ENCODE peak calls at places on chromosomes 11 and 22, in four cellular contexts. One of them, this sample, is unnamed.

GRCh38 chr11:46455816-46456215 is 64.2 kb upstream of the CHRM4 start:
- DNase-seq in PC-3: no peak
- DNase-seq in caudate nucleus: no peak
- DNase-seq in GM04503: no peak
- DNase-seq in this sample: no peak

GRCh38 chr22:38239101-38239761 is 33.6 kb downstream of the TMEM184B start:
- DNase-seq in PC-3: peak
- DNase-seq in GM04503: peak
- DNase-seq in caudate nucleus: peak
- DNase-seq in this sample: peak

GRCh38 chr22:30947821-30948454 is 20.6 kb downstream of the MORC2 start:
- DNase-seq in GM04503: peak
- DNase-seq in PC-3: peak
- DNase-seq in caudate nucleus: no peak
- DNase-seq in this sample: no peak

GRCh38 chr11:116742104-116742503 is 30.7 kb downstream of the BUD13 start:
- DNase-seq in PC-3: no peak
- DNase-seq in caudate nucleus: no peak
- DNase-seq in GM04503: no peak
- DNase-seq in this sample: no peak

GRCh38 chr11:68043349-68044144 is 4.7 kb downstream of the TCIRG1 start:
- DNase-seq in GM04503: no peak
- DNase-seq in caudate nucleus: no peak
- DNase-seq in PC-3: no peak
- DNase-seq in this sample: no peak

GRCh38 chr11:67457453-67457852 is 2.3 kb downstream of the CABP4 start:
- DNase-seq in GM04503: no peak
- DNase-seq in caudate nucleus: no peak
- DNase-seq in PC-3: no peak
- DNase-seq in this sample: no peak

GRCh38 chr11:19345519-19345847 is 104.7 kb upstream of the E2F8 start:
- DNase-seq in PC-3: no peak
- DNase-seq in GM04503: no peak
- DNase-seq in caudate nucleus: peak
- DNase-seq in this sample: no peak

GRCh38 chr22:44723801-44724200 is 21.8 kb downstream of the PRR5 start:
- DNase-seq in PC-3: peak
- DNase-seq in GM04503: no peak
- DNase-seq in caudate nucleus: no peak
- DNase-seq in this sample: no peak

GRCh38 chr11:73072935-73073481 is 69.1 kb downstream of the FCHSD2 start:
- DNase-seq in caudate nucleus: no peak
- DNase-seq in GM04503: no peak
- DNase-seq in PC-3: peak
- DNase-seq in this sample: no peak

GRCh38 chr11:19664896-19665548 is 47.6 kb upstream of the NAV2 start:
- DNase-seq in PC-3: peak
- DNase-seq in caudate nucleus: peak
- DNase-seq in GM04503: no peak
- DNase-seq in this sample: peak

GRCh38 chr11:114595571-114595970 is at the start of gene NXPE4:
- DNase-seq in PC-3: no peak
- DNase-seq in GM04503: no peak
- DNase-seq in caudate nucleus: no peak
- DNase-seq in this sample: no peak